ENCODE peak calls at places on chromosome 13, in ten cellular contexts. One of them, this sample, is unnamed.

GRCh38 chr13:92719868-92720267 is 506.7 kb upstream of the GPC6 start:
- DNase-seq in GM23338: peak; percentile 77
- DNase-seq in effector memory CD4-positive, alpha-beta T cell: no peak
- DNase-seq in astrocyte of the hippocampus: peak; percentile 10
- DNase-seq in cortex of kidney: no peak
- DNase-seq in cardiac fibroblast: no peak
- DNase-seq in GM23248: no peak
- DNase-seq in NB4: no peak
- DNase-seq in C1 segment of cervical spinal cord: no peak
- DNase-seq in SW 1271: no peak
- DNase-seq in this sample: no peak

GRCh38 chr13:114088234-114088633 is 44.2 kb downstream of the RASA3 start:
- DNase-seq in effector memory CD4-positive, alpha-beta T cell: no peak
- DNase-seq in C1 segment of cervical spinal cord: no peak
- DNase-seq in cortex of kidney: no peak
- DNase-seq in GM23338: no peak
- DNase-seq in GM23248: no peak
- DNase-seq in NB4: no peak
- DNase-seq in astrocyte of the hippocampus: no peak
- DNase-seq in SW 1271: no peak
- DNase-seq in cardiac fibroblast: no peak
- DNase-seq in this sample: no peak

GRCh38 chr13:110726726-110727125 is 13.2 kb downstream of the ING1 start:
- DNase-seq in SW 1271: no peak
- DNase-seq in GM23248: no peak
- DNase-seq in effector memory CD4-positive, alpha-beta T cell: peak; percentile 31
- DNase-seq in astrocyte of the hippocampus: no peak
- DNase-seq in cortex of kidney: no peak
- DNase-seq in GM23338: no peak
- DNase-seq in cardiac fibroblast: no peak
- DNase-seq in C1 segment of cervical spinal cord: no peak
- DNase-seq in NB4: peak; percentile 92
- DNase-seq in this sample: no peak

GRCh38 chr13:32610538-32610937 is 24.3 kb downstream of the PDS5B start:
- DNase-seq in astrocyte of the hippocampus: no peak
- DNase-seq in NB4: no peak
- DNase-seq in GM23338: no peak
- DNase-seq in cardiac fibroblast: no peak
- DNase-seq in effector memory CD4-positive, alpha-beta T cell: no peak
- DNase-seq in cortex of kidney: no peak
- DNase-seq in C1 segment of cervical spinal cord: no peak
- DNase-seq in SW 1271: no peak
- DNase-seq in GM23248: no peak
- DNase-seq in this sample: no peak

GRCh38 chr13:109592776-109593175 is 193.6 kb downstream of the IRS2 start:
- DNase-seq in cardiac fibroblast: no peak
- DNase-seq in astrocyte of the hippocampus: no peak
- DNase-seq in NB4: no peak
- DNase-seq in GM23338: no peak
- DNase-seq in C1 segment of cervical spinal cord: no peak
- DNase-seq in SW 1271: no peak
- DNase-seq in effector memory CD4-positive, alpha-beta T cell: no peak
- DNase-seq in GM23248: no peak
- DNase-seq in cortex of kidney: no peak
- DNase-seq in this sample: peak; percentile 69

GRCh38 chr13:42968906-42969305 is 23.1 kb downstream of the EPSTI1 start:
- DNase-seq in cortex of kidney: no peak
- DNase-seq in SW 1271: no peak
- DNase-seq in GM23248: no peak
- DNase-seq in GM23338: peak; percentile 81
- DNase-seq in C1 segment of cervical spinal cord: no peak
- DNase-seq in cardiac fibroblast: no peak
- DNase-seq in astrocyte of the hippocampus: no peak
- DNase-seq in NB4: no peak
- DNase-seq in effector memory CD4-positive, alpha-beta T cell: no peak
- DNase-seq in this sample: peak; percentile 61

GRCh38 chr13:76455960-76456359 is 430.2 kb downstream of the KCTD12 start:
- DNase-seq in cardiac fibroblast: peak; percentile 14
- DNase-seq in astrocyte of the hippocampus: peak; percentile 31
- DNase-seq in SW 1271: no peak
- DNase-seq in effector memory CD4-positive, alpha-beta T cell: no peak
- DNase-seq in GM23248: no peak
- DNase-seq in C1 segment of cervical spinal cord: no peak
- DNase-seq in GM23338: no peak
- DNase-seq in cortex of kidney: no peak
- DNase-seq in NB4: no peak
- DNase-seq in this sample: no peak

GRCh38 chr13:50646070-50646469 is 197.4 kb downstream of the DLEU7 start:
- DNase-seq in astrocyte of the hippocampus: peak; percentile 16
- DNase-seq in effector memory CD4-positive, alpha-beta T cell: no peak
- DNase-seq in cortex of kidney: no peak
- DNase-seq in cardiac fibroblast: no peak
- DNase-seq in GM23338: no peak
- DNase-seq in SW 1271: no peak
- DNase-seq in C1 segment of cervical spinal cord: no peak
- DNase-seq in NB4: no peak
- DNase-seq in GM23248: no peak
- DNase-seq in this sample: no peak

GRCh38 chr13:52070929-52071523 is 46.5 kb downstream of the UTP14C start:
- DNase-seq in GM23338: no peak
- DNase-seq in cardiac fibroblast: peak; percentile 44
- DNase-seq in effector memory CD4-positive, alpha-beta T cell: no peak
- DNase-seq in SW 1271: no peak
- DNase-seq in cortex of kidney: no peak
- DNase-seq in NB4: peak; percentile 58
- DNase-seq in GM23248: peak; percentile 53
- DNase-seq in C1 segment of cervical spinal cord: no peak
- DNase-seq in astrocyte of the hippocampus: peak; percentile 19
- DNase-seq in this sample: no peak

GRCh38 chr13:73058432-73058740 is 419 bp upstream of the KLF5 start:
- DNase-seq in effector memory CD4-positive, alpha-beta T cell: no peak
- DNase-seq in C1 segment of cervical spinal cord: no peak
- DNase-seq in cortex of kidney: no peak
- DNase-seq in SW 1271: no peak
- DNase-seq in cardiac fibroblast: no peak
- DNase-seq in astrocyte of the hippocampus: no peak
- DNase-seq in GM23248: no peak
- DNase-seq in GM23338: no peak
- DNase-seq in NB4: no peak
- DNase-seq in this sample: no peak

This sample was measured in LoVo.